ENCODE peak calls at places on chromosomes 7 and 10, in eight cellular contexts. One of them, this sample, is unnamed.

GRCh38 chr7:157497367-157497743 is 160.6 kb downstream of the DNAJB6 start:
- DNase-seq in A549: no peak
- DNase-seq in ovary: no peak
- DNase-seq in stomach: peak; percentile 19
- DNase-seq in SK-N-SH: no peak
- DNase-seq in K562: no peak
- DNase-seq in GM12878: no peak
- DNase-seq in transverse colon: no peak
- DNase-seq in this sample: no peak

GRCh38 chr10:105742184-105742583 is 1101.1 kb downstream of the SORCS3 start:
- DNase-seq in A549: no peak
- DNase-seq in ovary: no peak
- DNase-seq in stomach: peak; percentile 28
- DNase-seq in SK-N-SH: no peak
- DNase-seq in K562: no peak
- DNase-seq in GM12878: no peak
- DNase-seq in transverse colon: peak; percentile 14
- DNase-seq in this sample: no peak

GRCh38 chr10:122486396-122487080 is 25.2 kb downstream of the HTRA1 start:
- DNase-seq in A549: no peak
- DNase-seq in ovary: no peak
- DNase-seq in stomach: no peak
- DNase-seq in SK-N-SH: no peak
- DNase-seq in K562: no peak
- DNase-seq in GM12878: no peak
- DNase-seq in transverse colon: no peak
- DNase-seq in this sample: no peak

GRCh38 chr10:124641282-124642075 is 102.7 kb downstream of the FAM53B start:
- DNase-seq in A549: no peak
- DNase-seq in ovary: no peak
- DNase-seq in stomach: no peak
- DNase-seq in SK-N-SH: peak; percentile 65
- DNase-seq in K562: peak; percentile 41
- DNase-seq in GM12878: peak; percentile 32
- DNase-seq in transverse colon: peak; percentile 38
- DNase-seq in this sample: no peak

GRCh38 chr7:5452937-5453540 is 29.4 kb upstream of the TNRC18 start:
- DNase-seq in A549: peak; percentile 66
- DNase-seq in ovary: no peak
- DNase-seq in stomach: no peak
- DNase-seq in SK-N-SH: peak; percentile 61
- DNase-seq in K562: peak; percentile 88
- DNase-seq in GM12878: no peak
- DNase-seq in transverse colon: no peak
- DNase-seq in this sample: no peak

GRCh38 chr10:96955733-96956132 is 123.6 kb downstream of the LCOR start:
- DNase-seq in A549: no peak
- DNase-seq in ovary: no peak
- DNase-seq in stomach: no peak
- DNase-seq in SK-N-SH: no peak
- DNase-seq in K562: no peak
- DNase-seq in GM12878: no peak
- DNase-seq in transverse colon: no peak
- DNase-seq in this sample: no peak

GRCh38 chr10:63539377-63539776 is 18.2 kb downstream of the REEP3 start:
- DNase-seq in A549: no peak
- DNase-seq in ovary: no peak
- DNase-seq in stomach: no peak
- DNase-seq in SK-N-SH: no peak
- DNase-seq in K562: no peak
- DNase-seq in GM12878: no peak
- DNase-seq in transverse colon: no peak
- DNase-seq in this sample: no peak

GRCh38 chr7:98165827-98166667 is 45.2 kb upstream of the BHLHA15 start:
- DNase-seq in A549: peak; percentile 46
- DNase-seq in ovary: peak; percentile 53
- DNase-seq in stomach: peak; percentile 79
- DNase-seq in SK-N-SH: peak; percentile 80
- DNase-seq in K562: peak; percentile 33
- DNase-seq in GM12878: no peak
- DNase-seq in transverse colon: peak; percentile 72
- DNase-seq in this sample: no peak

GRCh38 chr10:16891375-16892313 is 74.4 kb upstream of the RSU1 start:
- DNase-seq in A549: peak; percentile 51
- DNase-seq in ovary: peak; percentile 64
- DNase-seq in stomach: peak; percentile 29
- DNase-seq in SK-N-SH: peak; percentile 25
- DNase-seq in K562: peak; percentile 47
- DNase-seq in GM12878: no peak
- DNase-seq in transverse colon: peak; percentile 47
- DNase-seq in this sample: peak; percentile 78

GRCh38 chr10:26807532-26807931 is 53.2 kb downstream of the ABI1 start:
- DNase-seq in A549: no peak
- DNase-seq in ovary: no peak
- DNase-seq in stomach: no peak
- DNase-seq in SK-N-SH: no peak
- DNase-seq in K562: no peak
- DNase-seq in GM12878: no peak
- DNase-seq in transverse colon: no peak
- DNase-seq in this sample: no peak

GRCh38 chr10:26810435-26811026 is 50.2 kb downstream of the ABI1 start:
- DNase-seq in A549: peak; percentile 16
- DNase-seq in ovary: no peak
- DNase-seq in stomach: no peak
- DNase-seq in SK-N-SH: no peak
- DNase-seq in K562: peak; percentile 25
- DNase-seq in GM12878: no peak
- DNase-seq in transverse colon: no peak
- DNase-seq in this sample: no peak

GRCh38 chr10:26806557-26806956 is 54.2 kb downstream of the ABI1 start:
- DNase-seq in A549: no peak
- DNase-seq in ovary: no peak
- DNase-seq in stomach: no peak
- DNase-seq in SK-N-SH: no peak
- DNase-seq in K562: no peak
- DNase-seq in GM12878: no peak
- DNase-seq in transverse colon: no peak
- DNase-seq in this sample: no peak

GRCh38 chr10:26805567-26806245 is 55.1 kb downstream of the ABI1 start:
- DNase-seq in A549: no peak
- DNase-seq in ovary: no peak
- DNase-seq in stomach: no peak
- DNase-seq in SK-N-SH: no peak
- DNase-seq in K562: no peak
- DNase-seq in GM12878: no peak
- DNase-seq in transverse colon: no peak
- DNase-seq in this sample: no peak

DNA sequence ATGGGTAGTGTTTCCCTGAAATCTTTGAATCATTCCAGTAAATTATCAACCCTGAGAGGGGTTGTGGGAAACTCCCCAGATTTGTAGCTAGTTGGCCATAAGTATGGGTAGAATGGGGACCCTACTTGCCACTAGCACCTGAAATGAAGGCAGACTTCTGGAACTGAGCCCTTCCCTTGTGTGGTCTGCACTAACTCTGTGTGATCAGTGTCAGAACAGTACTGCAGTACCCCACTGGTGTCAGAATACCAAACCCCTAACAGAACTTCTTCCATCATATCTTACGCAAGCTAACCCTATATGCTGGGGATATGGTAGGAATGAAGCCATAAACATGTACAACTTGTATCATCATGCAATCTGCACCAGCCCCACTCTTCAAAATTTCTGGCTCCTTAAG is 50.8 kb downstream of the ABI1 start:
- DNase-seq in A549: no peak
- DNase-seq in ovary: no peak
- DNase-seq in stomach: no peak
- DNase-seq in SK-N-SH: no peak
- DNase-seq in K562: no peak
- DNase-seq in GM12878: no peak
- DNase-seq in transverse colon: no peak
- DNase-seq in this sample: no peak
- H3K4me1 ChIP-seq in A549: no peaks in the 10 kb centered on the region
- H3K4me1 ChIP-seq in ovary: peaks cover 4% of the 10 kb centered on the region
- H3K4me1 ChIP-seq in stomach: peaks cover 22% of the 10 kb centered on the region
- H3K4me1 ChIP-seq in SK-N-SH: no peaks in the 10 kb centered on the region
- H3K4me1 ChIP-seq in K562: peaks cover 5% of the 10 kb centered on the region
- H3K4me1 ChIP-seq in GM12878: peaks cover 16% of the 10 kb centered on the region
- H3K4me1 ChIP-seq in transverse colon: peaks cover 7% of the 10 kb centered on the region
- H3K4me1 ChIP-seq in this sample: peaks cover 14% of the 10 kb centered on the region

GRCh38 chr10:11516419-11516721 is 95.1 kb downstream of the USP6NL start:
- DNase-seq in A549: no peak
- DNase-seq in ovary: no peak
- DNase-seq in stomach: no peak
- DNase-seq in SK-N-SH: no peak
- DNase-seq in K562: no peak
- DNase-seq in GM12878: peak; percentile 67
- DNase-seq in transverse colon: no peak
- DNase-seq in this sample: no peak

GRCh38 chr10:11520892-11521291 is 90.6 kb downstream of the USP6NL start:
- DNase-seq in A549: no peak
- DNase-seq in ovary: no peak
- DNase-seq in stomach: no peak
- DNase-seq in SK-N-SH: no peak
- DNase-seq in K562: no peak
- DNase-seq in GM12878: no peak
- DNase-seq in transverse colon: no peak
- DNase-seq in this sample: no peak

GRCh38 chr10:11515596-11516418 is 95.6 kb downstream of the USP6NL start:
- DNase-seq in A549: peak; percentile 69
- DNase-seq in ovary: no peak
- DNase-seq in stomach: peak; percentile 56
- DNase-seq in SK-N-SH: peak; percentile 55
- DNase-seq in K562: peak; percentile 56
- DNase-seq in GM12878: peak; percentile 67
- DNase-seq in transverse colon: peak; percentile 54
- DNase-seq in this sample: no peak

GRCh38 chr10:11513727-11514126 is 97.7 kb downstream of the USP6NL start:
- DNase-seq in A549: no peak
- DNase-seq in ovary: no peak
- DNase-seq in stomach: no peak
- DNase-seq in SK-N-SH: no peak
- DNase-seq in K562: no peak
- DNase-seq in GM12878: no peak
- DNase-seq in transverse colon: no peak
- DNase-seq in this sample: no peak

DNA sequence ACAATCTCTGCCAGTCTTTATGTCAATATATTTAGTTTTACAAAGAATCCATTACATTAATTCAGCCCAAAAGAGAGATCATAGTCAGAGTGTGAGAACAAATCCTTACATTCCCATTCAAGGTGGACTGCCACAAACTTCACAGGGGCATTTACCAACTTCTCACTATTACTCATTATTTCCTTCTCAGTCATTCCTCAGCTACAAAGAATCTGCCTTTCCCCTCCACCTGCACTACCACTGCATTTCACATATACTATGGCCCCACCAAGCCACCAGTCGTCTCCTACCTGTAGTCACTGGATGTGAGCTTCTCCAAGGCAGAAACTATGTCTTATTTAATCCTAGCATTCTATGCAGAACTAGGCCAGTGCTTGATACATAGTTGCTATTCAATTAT is 94.3 kb downstream of the USP6NL start:
- DNase-seq in A549: no peak
- DNase-seq in ovary: no peak
- DNase-seq in stomach: no peak
- DNase-seq in SK-N-SH: no peak
- DNase-seq in K562: no peak
- DNase-seq in GM12878: peak; percentile 68
- DNase-seq in transverse colon: no peak
- DNase-seq in this sample: no peak
- H3K27ac ChIP-seq in A549: no peak overlapping the region
- H3K27ac ChIP-seq in ovary: no peak overlapping the region
- H3K27ac ChIP-seq in stomach: no peak overlapping the region
- H3K27ac ChIP-seq in SK-N-SH: no peak overlapping the region
- H3K27ac ChIP-seq in K562: no peak overlapping the region
- H3K27ac ChIP-seq in GM12878: peak overlapping the region; percentile 80
- H3K27ac ChIP-seq in transverse colon: no peak overlapping the region
- H3K27ac ChIP-seq in this sample: no peak overlapping the region

DNA sequence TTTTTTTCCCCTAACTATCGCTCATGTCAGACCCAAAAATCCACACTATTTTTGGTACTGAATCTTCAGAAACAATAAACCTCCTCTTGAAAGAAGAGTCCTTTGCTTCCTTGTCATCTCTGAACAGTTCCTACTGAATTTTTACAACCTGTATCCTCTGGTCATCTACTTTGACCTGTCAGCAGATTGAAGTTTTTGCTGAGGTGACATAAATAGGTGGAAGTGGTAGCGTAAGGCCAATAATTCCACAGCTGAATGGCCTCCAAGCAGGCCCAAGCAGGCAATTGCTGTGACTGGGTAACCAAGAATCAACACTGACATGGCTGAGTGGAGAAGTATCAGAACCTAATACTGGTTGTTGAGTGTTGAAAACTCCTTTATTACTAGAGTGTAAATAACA is 117.4 kb upstream of the MAGI2 start:
- DNase-seq in A549: no peak
- DNase-seq in ovary: no peak
- DNase-seq in stomach: no peak
- DNase-seq in SK-N-SH: no peak
- DNase-seq in K562: no peak
- DNase-seq in GM12878: no peak
- DNase-seq in transverse colon: no peak
- DNase-seq in this sample: no peak
- TF ChIP-seq EP300 in A549: no peak
- TF ChIP-seq EP300 in ovary: no peak
- TF ChIP-seq EP300 in stomach: no peak
- TF ChIP-seq EP300 in SK-N-SH: no peak
- TF ChIP-seq EP300 in K562: no peak
- TF ChIP-seq EP300 in GM12878: no peak
- TF ChIP-seq EP300 in transverse colon: no peak
- TF ChIP-seq EP300 in this sample: no peak

GRCh38 chr10:125953778-125954385 is 57.5 kb downstream of the FANK1 start:
- DNase-seq in A549: peak; percentile 14
- DNase-seq in ovary: no peak
- DNase-seq in stomach: no peak
- DNase-seq in SK-N-SH: no peak
- DNase-seq in K562: no peak
- DNase-seq in GM12878: no peak
- DNase-seq in transverse colon: no peak
- DNase-seq in this sample: no peak

GRCh38 chr10:125955766-125956165 is 59.4 kb downstream of the FANK1 start:
- DNase-seq in A549: no peak
- DNase-seq in ovary: no peak
- DNase-seq in stomach: no peak
- DNase-seq in SK-N-SH: no peak
- DNase-seq in K562: no peak
- DNase-seq in GM12878: no peak
- DNase-seq in transverse colon: no peak
- DNase-seq in this sample: no peak

GRCh38 chr10:125951290-125951689 is 54.9 kb downstream of the FANK1 start:
- DNase-seq in A549: no peak
- DNase-seq in ovary: no peak
- DNase-seq in stomach: no peak
- DNase-seq in SK-N-SH: no peak
- DNase-seq in K562: no peak
- DNase-seq in GM12878: no peak
- DNase-seq in transverse colon: no peak
- DNase-seq in this sample: no peak
- H3K4me1 ChIP-seq in A549: no peaks in the 10 kb centered on the region
- H3K4me1 ChIP-seq in ovary: no peaks in the 10 kb centered on the region
- H3K4me1 ChIP-seq in stomach: no peaks in the 10 kb centered on the region
- H3K4me1 ChIP-seq in SK-N-SH: no peaks in the 10 kb centered on the region
- H3K4me1 ChIP-seq in K562: no peaks in the 10 kb centered on the region
- H3K4me1 ChIP-seq in GM12878: no peaks in the 10 kb centered on the region
- H3K4me1 ChIP-seq in transverse colon: no peaks in the 10 kb centered on the region
- H3K4me1 ChIP-seq in this sample: no peaks in the 10 kb centered on the region

GRCh38 chr10:28986117-28986792 is 302.6 kb upstream of the LYZL1 start:
- DNase-seq in A549: peak; percentile 53
- DNase-seq in ovary: no peak
- DNase-seq in stomach: no peak
- DNase-seq in SK-N-SH: no peak
- DNase-seq in K562: no peak
- DNase-seq in GM12878: no peak
- DNase-seq in transverse colon: no peak
- DNase-seq in this sample: no peak
- H3K27ac ChIP-seq in A549: peak overlapping the region; percentile 59
- H3K27ac ChIP-seq in ovary: no peak overlapping the region
- H3K27ac ChIP-seq in stomach: no peak overlapping the region
- H3K27ac ChIP-seq in SK-N-SH: no peak overlapping the region
- H3K27ac ChIP-seq in K562: peak overlapping the region; percentile 30
- H3K27ac ChIP-seq in GM12878: no peak overlapping the region
- H3K27ac ChIP-seq in transverse colon: no peak overlapping the region
- H3K27ac ChIP-seq in this sample: no peak overlapping the region